ENCODE peak calls at places on chromosomes 1 and 21, in six cellular contexts. G, N, H, Z, S and J are unnamed samples.

GRCh38 chr1:192580351-192580962 is 4.9 kb downstream of the RGS1 start:
- DNase-seq in S (no peak), Z (peak; percentile 15), G (no peak), H (no peak), N (no peak), J (no peak)

GRCh38 chr1:89483010-89483756 is 41.4 kb upstream of the LRRC8B start:
- DNase-seq in G (peak; percentile 65), S (peak; percentile 80), Z (peak; percentile 87), H (peak; percentile 71), N (peak; percentile 68), J (peak; percentile 92)

GRCh38 chr21:34530264-34530663 is 18.3 kb upstream of the KCNE1 start:
- DNase-seq in Z (no peak), G (no peak), S (no peak), H (no peak), N (no peak), J (no peak)

GRCh38 chr1:176178316-176178715 is 28.8 kb downstream of the COP1 start:
- DNase-seq in S (no peak), G (no peak), Z (no peak), N (no peak), H (no peak), J (no peak)

GRCh38 chr1:87174726-87175237 is 153.9 kb upstream of the LMO4 start:
- DNase-seq in N (no peak), H (no peak), Z (no peak), S (no peak), G (no peak), J (no peak)

GRCh38 chr1:180150982-180151381 is 3.7 kb upstream of the QSOX1 start:
- DNase-seq in H (no peak), Z (no peak), S (no peak), G (no peak), N (no peak), J (no peak)

GRCh38 chr1:230119340-230119739 is 52.3 kb downstream of the GALNT2 start:
- DNase-seq in Z (no peak), H (no peak), N (no peak), S (no peak), G (no peak), J (no peak)

GRCh38 chr1:193654951-193655705 is 468.7 kb upstream of the B3GALT2 start:
- DNase-seq in G (no peak), Z (no peak), N (no peak), S (no peak), H (no peak), J (peak; percentile 62)

GRCh38 chr1:1847061-1847460 is 43.8 kb downstream of the GNB1 start:
- DNase-seq in S (no peak), N (no peak), H (no peak), Z (peak; percentile 37), G (no peak), J (peak; percentile 65)

GRCh38 chr1:226642421-226642820 is 93.9 kb downstream of the STUM start:
- DNase-seq in H (no peak), G (peak; percentile 23), N (no peak), S (no peak), Z (no peak), J (peak; percentile 5)

GRCh38 chr1:27889506-27889905 is 17.2 kb downstream of the THEMIS2 start:
- DNase-seq in Z (no peak), S (no peak), H (no peak), N (no peak), G (no peak), J (no peak)

GRCh38 chr1:76998582-76999189 is 131.4 kb downstream of the ST6GALNAC5 start:
- DNase-seq in H (no peak), N (no peak), G (no peak), S (no peak), Z (no peak), J (no peak)

GRCh38 chr1:117011334-117011733 is 9.8 kb downstream of the CD101 start:
- DNase-seq in N (no peak), S (no peak), H (no peak), Z (no peak), G (no peak), J (no peak)

DNA sequence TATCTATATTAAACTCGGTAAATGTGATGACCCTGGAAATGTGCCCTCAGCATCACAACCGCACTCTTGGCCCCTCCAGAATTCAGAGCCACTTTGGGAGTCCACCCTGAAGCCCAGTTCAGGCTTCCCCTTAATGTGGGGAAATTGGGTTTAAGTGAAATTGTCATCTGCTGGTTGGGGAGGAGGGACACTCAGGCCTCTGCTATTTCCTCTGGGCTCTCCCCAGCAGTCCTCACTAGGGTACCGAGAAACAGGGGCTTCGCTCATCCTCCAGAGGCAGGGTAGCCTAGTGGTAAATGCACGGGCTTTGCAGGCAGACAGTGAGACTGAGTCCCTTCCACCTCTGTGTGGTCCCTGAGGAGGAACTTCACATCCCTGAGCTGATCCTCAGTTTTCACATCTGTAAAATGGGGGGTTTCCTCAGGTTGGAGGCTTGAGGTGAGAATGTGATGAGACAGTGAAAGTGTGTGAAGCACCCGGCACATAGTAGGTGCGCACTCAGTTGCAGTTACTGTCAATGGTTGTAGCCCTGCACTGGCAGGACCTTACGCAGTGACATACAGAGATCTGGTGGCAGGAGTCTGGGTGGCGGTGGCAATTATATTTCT is 14.6 kb upstream of the WNT4 start:
- DNase-seq in Z (no peak), H (no peak), G (no peak), N (no peak), S (no peak), J (no peak)
- H3K27ac ChIP-seq in Z (no peak overlapping the region), H (no peak overlapping the region), G (no peak overlapping the region), N (no peak overlapping the region), S (no peak overlapping the region), J (no peak overlapping the region)

DNA sequence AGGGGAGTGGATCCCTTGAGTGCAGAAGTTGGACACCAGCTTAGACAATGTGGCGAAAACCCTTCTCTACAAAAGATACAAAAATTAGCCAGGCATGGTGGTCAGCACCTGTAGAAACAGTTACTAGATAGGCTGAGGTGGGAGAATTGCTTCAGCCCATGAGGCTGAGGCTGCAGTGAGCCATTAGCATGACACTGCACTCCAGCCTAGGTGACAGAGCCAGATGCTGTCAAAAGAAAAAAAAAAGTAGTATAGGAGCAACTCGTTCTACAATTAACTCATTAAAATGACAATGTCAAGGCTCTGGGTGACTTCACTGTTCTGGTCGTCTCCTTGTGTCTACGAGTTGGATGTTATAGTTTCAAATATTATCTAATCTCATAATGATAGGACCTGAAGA is 370.6 kb upstream of the NCAM2 start:
- DNase-seq in Z (no peak), G (no peak), H (no peak), S (no peak), N (no peak), J (no peak)
- H3K9me3 ChIP-seq in Z (peaks cover 3% of the 10 kb centered on the region), G (peaks cover 6% of the 10 kb centered on the region), H (no peaks in the 10 kb centered on the region), S (no peaks in the 10 kb centered on the region), N (no peaks in the 10 kb centered on the region), J (no peaks in the 10 kb centered on the region)

DNA sequence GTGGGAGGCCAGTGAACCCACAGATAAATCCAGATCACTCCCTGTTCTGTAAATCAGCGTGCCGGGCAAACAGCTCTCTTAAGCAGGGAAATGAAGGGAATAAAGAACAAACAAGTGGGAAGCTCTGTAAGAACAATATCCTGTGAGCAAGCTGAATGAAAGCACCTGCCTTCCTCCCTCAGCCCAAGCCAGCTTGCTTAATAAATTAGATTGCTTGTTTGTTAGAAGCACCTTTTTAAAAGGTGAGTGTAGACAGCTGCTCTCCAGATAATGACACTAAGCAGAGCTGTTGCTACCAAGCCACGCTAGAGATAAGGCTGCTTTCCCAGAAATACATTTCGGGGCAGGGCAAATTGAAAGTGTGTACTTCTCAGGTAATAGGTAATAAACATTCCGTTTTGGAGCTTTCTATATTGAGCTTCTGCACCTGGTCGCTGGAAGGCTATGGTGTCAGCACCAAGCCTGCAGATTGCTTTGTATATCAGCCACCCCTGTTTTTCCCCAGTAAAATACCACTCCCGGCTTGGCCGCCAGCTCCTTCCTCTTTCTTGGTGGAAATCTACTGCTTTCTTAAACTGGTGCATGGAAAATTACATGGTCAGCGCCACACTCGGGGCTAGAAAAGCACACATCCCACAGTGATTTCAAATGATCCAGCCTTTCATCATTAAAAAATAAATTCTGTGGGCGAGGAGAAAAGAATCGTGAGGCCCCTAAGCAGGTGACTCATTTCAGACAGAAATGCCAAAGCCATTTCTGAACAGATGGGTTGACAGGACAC is 151.3 kb downstream of the ETS2 start:
- DNase-seq in G (peak; percentile 58), N (no peak), H (no peak), Z (peak; percentile 23), S (no peak), J (no peak)
- H3K27ac ChIP-seq in G (peak overlapping the region; percentile 51), N (no peak overlapping the region), H (no peak overlapping the region), Z (no peak overlapping the region), S (no peak overlapping the region), J (no peak overlapping the region)

DNA sequence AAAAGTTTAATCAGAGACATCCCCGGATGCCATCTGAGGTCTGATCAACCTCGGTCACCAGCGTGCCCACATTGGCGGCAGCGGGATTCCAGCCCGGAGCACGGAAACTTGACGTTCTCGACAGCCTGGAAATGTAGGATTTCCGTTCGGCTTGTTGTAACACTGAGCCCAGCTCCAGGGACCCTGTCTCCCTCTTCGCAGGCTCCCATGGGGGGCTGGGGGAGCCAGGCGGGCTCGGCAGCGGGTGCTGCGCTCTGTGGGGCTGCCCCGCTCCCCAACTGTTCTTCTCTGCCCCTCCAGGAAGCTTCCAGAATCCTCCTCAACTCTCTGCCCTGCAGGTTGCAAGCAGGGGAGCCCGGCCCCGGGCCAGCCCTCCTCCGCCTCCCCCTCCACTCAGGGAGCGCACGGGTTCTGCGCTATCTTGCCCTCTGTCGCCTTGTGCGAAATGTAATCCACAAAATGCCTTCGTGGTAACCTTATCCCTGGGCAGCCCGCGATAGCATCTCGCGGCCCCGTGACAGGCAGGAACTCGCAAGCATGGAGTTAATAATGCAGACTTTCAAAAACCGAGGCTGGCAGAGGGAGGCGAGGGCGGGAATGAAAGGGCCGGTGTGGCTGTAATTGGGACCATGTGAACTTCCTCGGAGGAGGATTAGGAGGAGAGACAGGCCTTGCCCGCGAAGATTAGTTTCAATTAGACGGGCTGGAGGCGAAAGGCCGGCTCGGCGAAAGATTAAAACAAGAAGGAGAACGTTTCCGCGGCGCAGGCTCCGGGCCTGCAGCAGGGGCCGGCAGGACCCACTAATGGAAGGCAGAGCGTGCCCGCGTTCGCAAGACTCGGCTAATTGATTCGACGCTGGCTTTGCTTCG is 53.9 kb upstream of the TTC34 start:
- DNase-seq in N (no peak), H (no peak), S (no peak), G (peak; percentile 35), Z (no peak), J (no peak)
- H3K9me3 ChIP-seq in N (no peaks in the 10 kb centered on the region), H (no peaks in the 10 kb centered on the region), S (no peaks in the 10 kb centered on the region), G (no peaks in the 10 kb centered on the region), Z (no peaks in the 10 kb centered on the region), J (no peaks in the 10 kb centered on the region)

GRCh38 chr1:167722870-167723251 is 1.1 kb downstream of the MPZL1 start:
- DNase-seq in H (no peak), G (no peak), Z (no peak), S (no peak), N (no peak), J (no peak)
- H3K27ac ChIP-seq in H (no peak overlapping the region), G (peak overlapping the region; percentile 88), Z (peak overlapping the region; percentile 85), S (no peak overlapping the region), N (no peak overlapping the region), J (peak overlapping the region; percentile 94)

DNA sequence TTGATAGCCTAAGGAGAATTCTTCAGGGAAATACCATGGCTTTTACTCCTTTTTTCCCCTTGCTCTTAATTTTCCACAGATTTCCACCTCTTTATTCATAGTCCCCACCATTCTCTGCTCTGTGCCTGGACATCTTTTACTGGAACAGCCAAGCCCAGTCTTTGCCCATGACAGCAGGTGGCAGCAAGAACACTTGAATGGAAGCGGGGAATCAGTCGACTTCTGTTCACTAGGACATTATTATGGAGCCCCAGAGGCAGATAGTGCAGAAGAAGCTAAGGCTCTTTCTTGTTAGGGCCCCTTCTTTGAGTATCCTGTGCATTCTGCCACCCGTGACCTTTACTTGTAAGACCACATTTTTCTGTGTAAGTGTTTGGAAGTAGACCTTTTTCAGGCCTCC is 6.3 kb downstream of the OR14I1 start:
- DNase-seq in G (no peak), Z (peak; percentile 22), N (no peak), S (no peak), H (no peak), J (peak; percentile 60)
- H3K9me3 ChIP-seq in G (no peaks in the 10 kb centered on the region), Z (no peaks in the 10 kb centered on the region), N (no peaks in the 10 kb centered on the region), S (no peaks in the 10 kb centered on the region), H (no peaks in the 10 kb centered on the region), J (no peaks in the 10 kb centered on the region)